ENCODE peak calls at places on chromosomes 5 and 9, in four cellular contexts. H is MM.1S, C is hepatocyte, X is GM23338. W is an unnamed sample.

GRCh38 chr5:155529366-155529765 is 515.8 kb downstream of the KIF4B start:
- DNase-seq in H (no peak), C (no peak), X (no peak), W (no peak)

GRCh38 chr5:169067641-169068316 is 233.2 kb downstream of the SLIT3 start:
- DNase-seq in H (no peak), C (no peak), X (no peak), W (no peak)

GRCh38 chr9:33167949-33168535 is 906 bp upstream of the B4GALT1 start:
- DNase-seq in H (peak; percentile 7), C (peak; percentile 35), X (no peak), W (no peak)

GRCh38 chr9:36140086-36141084 is 3.9 kb downstream of the GLIPR2 start:
- DNase-seq in H (peak; percentile 61), C (no peak), X (no peak), W (no peak)

GRCh38 chr5:133992429-133993151 is 12.2 kb downstream of the VDAC1 start:
- DNase-seq in H (no peak), C (no peak), X (no peak), W (no peak)

GRCh38 chr9:80066931-80067330 is 495.2 kb downstream of the TLE4 start:
- DNase-seq in H (no peak), C (peak; percentile 23), X (no peak), W (no peak)

GRCh38 chr5:5017827-5018559 is 122.1 kb upstream of the ADAMTS16 start:
- DNase-seq in H (no peak), C (no peak), X (no peak), W (peak; percentile 54)

GRCh38 chr9:114156311-114156657 is 947 bp downstream of the COL27A1 start:
- DNase-seq in H (no peak), C (peak; percentile 50), X (peak; percentile 42), W (no peak)

GRCh38 chr5:10535237-10535530 is 28.7 kb upstream of the ANKRD33B start:
- DNase-seq in H (no peak), C (no peak), X (no peak), W (no peak)

GRCh38 chr5:121315786-121316185 is 535.9 kb upstream of the FTMT start:
- DNase-seq in H (no peak), C (no peak), X (no peak), W (peak; percentile 4)

GRCh38 chr9:96256800-96257199 is 45.2 kb downstream of the HSD17B3 start:
- DNase-seq in H (no peak), C (no peak), X (peak; percentile 76), W (peak; percentile 70)

GRCh38 chr5:8842906-8843590 is 702.8 kb downstream of the SEMA5A start:
- DNase-seq in H (no peak), C (peak; percentile 28), X (no peak), W (peak; percentile 61)

GRCh38 chr5:109826426-109826825 is 136.7 kb downstream of the MAN2A1 start:
- DNase-seq in H (no peak), C (peak; percentile 28), X (no peak), W (peak; percentile 91)

GRCh38 chr5:180100621-180101450 is 29.3 kb upstream of the RNF130 start:
- DNase-seq in H (no peak), C (no peak), X (no peak), W (no peak)

GRCh38 chr5:119726544-119726943 is 97.2 kb downstream of the FAM170A start:
- DNase-seq in H (no peak), C (no peak), X (no peak), W (no peak)

GRCh38 chr9:14702200-14702599 is 9.0 kb upstream of the ZDHHC21 start:
- DNase-seq in H (no peak), C (no peak), X (no peak), W (no peak)

GRCh38 chr9:35649431-35650340 is 1.0 kb downstream of the SIT1 start:
- DNase-seq in H (no peak), C (no peak), X (no peak), W (no peak)

GRCh38 chr5:142275496-142275895 is 49.3 kb downstream of the SPRY4 start:
- DNase-seq in H (no peak), C (no peak), X (no peak), W (peak; percentile 40)

GRCh38 chr9:129109504-129109903 is 1.1 kb downstream of the CRAT start:
- DNase-seq in H (peak; percentile 16), C (peak; percentile 37), X (peak; percentile 58), W (peak; percentile 21)

GRCh38 chr5:180636403-180637075 is 12.9 kb downstream of the FLT4 start:
- DNase-seq in H (no peak), C (no peak), X (no peak), W (no peak)

GRCh38 chr5:126354012-126354856 is 69.0 kb upstream of the GRAMD2B start:
- DNase-seq in H (peak; percentile 65), C (peak; percentile 56), X (peak; percentile 45), W (peak; percentile 93)

GRCh38 chr5:138989720-138990119 is 114.6 kb upstream of the LRRTM2 start:
- DNase-seq in H (no peak), C (no peak), X (no peak), W (peak; percentile 1)

GRCh38 chr9:124774131-124774978 is 2.6 kb upstream of the OLFML2A start:
- DNase-seq in H (peak; percentile 66), C (peak; percentile 88), X (peak; percentile 92), W (peak; percentile 79)

GRCh38 chr5:170448221-170448620 is 55.6 kb upstream of the KCNIP1 start:
- DNase-seq in H (no peak), C (no peak), X (no peak), W (no peak)

GRCh38 chr9:129270903-129271431 is 92.9 kb upstream of the IER5L start:
- DNase-seq in H (peak; percentile 95), C (no peak), X (no peak), W (no peak)

GRCh38 chr5:120146787-120147186 is 317.3 kb upstream of the PRR16 start:
- DNase-seq in H (no peak), C (no peak), X (no peak), W (peak; percentile 20)

GRCh38 chr9:81317223-81317622 is 372.1 kb downstream of the TLE1 start:
- DNase-seq in H (no peak), C (no peak), X (no peak), W (no peak)

GRCh38 chr9:25421560-25421959 is 256.7 kb downstream of the TUSC1 start:
- DNase-seq in H (no peak), C (no peak), X (no peak), W (no peak)

GRCh38 chr5:115098041-115098702 is 71.5 kb downstream of the TRIM36 start:
- DNase-seq in H (peak; percentile 57), C (peak; percentile 63), X (peak; percentile 76), W (peak; percentile 68)

GRCh38 chr9:78507008-78507407 is 210.1 kb downstream of the PSAT1 start:
- DNase-seq in H (no peak), C (no peak), X (no peak), W (no peak)

GRCh38 chr9:125538092-125538473 is 168.9 kb downstream of the MAPKAP1 start:
- DNase-seq in H (no peak), C (peak; percentile 66), X (no peak), W (peak; percentile 94)

DNA sequence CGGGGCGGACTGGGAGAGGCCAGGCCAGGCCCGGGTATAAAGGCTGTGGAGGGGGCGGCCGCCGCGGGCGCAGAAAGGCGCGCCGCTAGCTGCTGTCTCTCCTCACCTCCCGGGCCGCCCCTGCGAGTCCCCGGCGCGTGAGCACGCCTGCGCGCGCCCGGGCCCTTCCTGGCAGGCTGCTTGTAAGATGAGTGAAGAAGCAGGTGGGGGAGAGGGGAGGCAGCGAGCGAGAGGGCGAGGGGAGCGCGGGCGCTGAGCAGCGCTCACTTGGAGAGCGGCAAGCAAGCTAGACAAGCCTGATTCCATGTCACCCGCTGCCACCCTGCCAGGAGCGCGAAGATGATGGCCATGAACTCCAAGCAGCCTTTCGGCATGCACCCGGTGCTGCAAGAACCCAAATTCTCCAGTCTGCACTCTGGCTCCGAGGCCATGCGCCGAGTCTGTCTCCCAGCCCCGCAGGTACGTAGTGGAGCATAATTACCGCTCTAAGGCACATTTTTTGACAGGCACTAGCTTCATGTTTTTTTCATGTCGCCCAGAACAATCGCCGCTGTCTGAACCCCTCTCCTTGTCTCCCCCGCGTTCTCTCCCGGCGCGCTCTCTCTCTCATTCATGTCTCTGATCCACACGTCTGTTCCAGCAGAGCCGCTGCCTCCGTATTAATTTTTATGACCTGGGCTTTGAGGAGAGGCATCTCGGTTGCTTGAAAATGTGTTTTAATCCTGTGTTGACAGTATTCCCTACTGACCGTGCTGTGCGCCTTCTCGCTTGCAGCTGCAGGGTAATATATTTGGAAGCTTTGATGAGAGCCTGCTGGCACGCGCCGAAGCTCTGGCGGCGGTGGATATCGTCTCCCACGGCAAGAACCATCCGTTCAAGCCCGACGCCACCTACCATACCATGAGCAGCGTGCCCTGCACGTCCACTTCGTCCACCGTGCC is at the start of gene POU4F3:
- DNase-seq in H (no peak), C (no peak), X (peak; percentile 86), W (no peak)
- TF ChIP-seq EZH2 in H (no peak), C (peak; percentile 73), X (peak; percentile 98), W (no peak)

GRCh38 chr5:82151622-82152021 is 126.5 kb downstream of the RPS23 start:
- DNase-seq in H (no peak), C (no peak), X (no peak), W (no peak)

GRCh38 chr5:82153082-82153481 is 125.1 kb downstream of the RPS23 start:
- DNase-seq in H (no peak), C (no peak), X (no peak), W (no peak)

GRCh38 chr5:82150562-82150961 is 127.6 kb downstream of the RPS23 start:
- DNase-seq in H (no peak), C (no peak), X (no peak), W (no peak)

GRCh38 chr5:82149434-82149833 is 128.7 kb downstream of the RPS23 start:
- DNase-seq in H (no peak), C (no peak), X (no peak), W (no peak)

GRCh38 chr5:82151217-82151616 is 126.9 kb downstream of the RPS23 start:
- DNase-seq in H (no peak), C (no peak), X (no peak), W (no peak)
- H3K4me1 ChIP-seq in H (no peaks in the 10 kb centered on the region), C (peaks cover 16% of the 10 kb centered on the region), X (peaks cover 7% of the 10 kb centered on the region), W (no peaks in the 10 kb centered on the region)

GRCh38 chr9:2602704-2603116 is 18.9 kb upstream of the VLDLR start:
- DNase-seq in H (no peak), C (peak; percentile 15), X (no peak), W (no peak)

GRCh38 chr9:2601785-2602378 is 19.7 kb upstream of the VLDLR start:
- DNase-seq in H (no peak), C (no peak), X (no peak), W (no peak)

GRCh38 chr9:2603621-2604020 is 18.0 kb upstream of the VLDLR start:
- DNase-seq in H (no peak), C (no peak), X (no peak), W (no peak)

GRCh38 chr9:2608276-2608675 is 13.3 kb upstream of the VLDLR start:
- DNase-seq in H (no peak), C (no peak), X (no peak), W (no peak)

DNA sequence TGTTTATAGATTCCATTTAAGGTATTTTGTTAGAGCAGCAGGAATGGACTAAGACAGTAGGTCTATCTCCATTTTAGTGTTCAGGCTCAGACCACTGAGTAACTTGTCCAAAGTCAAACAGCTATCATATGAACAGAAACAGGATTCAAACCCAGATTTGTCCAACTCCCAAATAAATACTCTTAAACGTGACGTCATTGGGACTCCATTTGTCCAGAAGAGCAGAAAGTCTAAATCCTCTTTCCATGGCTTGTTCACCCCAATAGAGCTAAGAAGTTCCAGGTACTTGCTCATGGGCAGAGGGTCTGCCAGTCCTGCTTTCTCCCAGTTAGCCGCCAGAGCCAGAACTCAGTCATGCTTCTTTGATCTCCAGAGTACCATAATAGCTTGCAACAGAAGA is 16.3 kb upstream of the VLDLR start:
- DNase-seq in H (no peak), C (no peak), X (no peak), W (no peak)
- TF ChIP-seq EZH2phosphoT487 in H (no peak), C (no peak), X (no peak), W (no peak)

GRCh38 chr9:137045294-137046093 is 483 bp downstream of the NPDC1 start:
- DNase-seq in H (no peak), C (peak; percentile 55), X (peak; percentile 78), W (peak; percentile 25)
- TF ChIP-seq EZH2 in H (peak; percentile 90), C (peak; percentile 32), X (peak; percentile 50), W (no peak)